ENCODE peak calls at places on chromosomes 5 and 9, in six cellular contexts. One of them, this sample, is unnamed.

GRCh38 chr5:1914471-1914870 is 31.7 kb upstream of the IRX4 start:
- DNase-seq in activated naive CD4-positive, alpha-beta T cell treated with Interleukin-2 at 50 U/mL for 16 hours: no peak
- DNase-seq in HT1080: no peak
- DNase-seq in HCT116: no peak
- DNase-seq in tibial nerve: no peak
- DNase-seq in mesendoderm: no peak
- DNase-seq in this sample: no peak

GRCh38 chr9:131622536-131622935 is 77.2 kb downstream of the PRRT1B start:
- DNase-seq in HT1080: no peak
- DNase-seq in HCT116: no peak
- DNase-seq in mesendoderm: no peak
- DNase-seq in activated naive CD4-positive, alpha-beta T cell treated with Interleukin-2 at 50 U/mL for 16 hours: no peak
- DNase-seq in tibial nerve: no peak
- DNase-seq in this sample: no peak

GRCh38 chr9:95605087-95605486 is 88.3 kb upstream of the PTCH1 start:
- DNase-seq in tibial nerve: no peak
- DNase-seq in mesendoderm: peak
- DNase-seq in activated naive CD4-positive, alpha-beta T cell treated with Interleukin-2 at 50 U/mL for 16 hours: no peak
- DNase-seq in HCT116: no peak
- DNase-seq in HT1080: no peak
- DNase-seq in this sample: no peak

GRCh38 chr5:1744393-1745189 is 55.0 kb downstream of the MRPL36 start:
- DNase-seq in HCT116: no peak
- DNase-seq in mesendoderm: no peak
- DNase-seq in HT1080: no peak
- DNase-seq in tibial nerve: no peak
- DNase-seq in activated naive CD4-positive, alpha-beta T cell treated with Interleukin-2 at 50 U/mL for 16 hours: no peak
- DNase-seq in this sample: no peak

GRCh38 chr9:36100532-36100931 is 36.0 kb upstream of the GLIPR2 start:
- DNase-seq in tibial nerve: no peak
- DNase-seq in HCT116: no peak
- DNase-seq in activated naive CD4-positive, alpha-beta T cell treated with Interleukin-2 at 50 U/mL for 16 hours: no peak
- DNase-seq in HT1080: no peak
- DNase-seq in mesendoderm: peak
- DNase-seq in this sample: no peak

GRCh38 chr9:72476100-72476499 is 45.3 kb upstream of the TMC1 start:
- DNase-seq in mesendoderm: no peak
- DNase-seq in HT1080: no peak
- DNase-seq in activated naive CD4-positive, alpha-beta T cell treated with Interleukin-2 at 50 U/mL for 16 hours: no peak
- DNase-seq in tibial nerve: no peak
- DNase-seq in HCT116: no peak
- DNase-seq in this sample: no peak

GRCh38 chr5:12805165-12805698 is 901.0 kb upstream of the CTNND2 start:
- DNase-seq in tibial nerve: no peak
- DNase-seq in activated naive CD4-positive, alpha-beta T cell treated with Interleukin-2 at 50 U/mL for 16 hours: no peak
- DNase-seq in HT1080: no peak
- DNase-seq in mesendoderm: no peak
- DNase-seq in HCT116: no peak
- DNase-seq in this sample: peak

GRCh38 chr5:82335807-82336206 is 57.7 kb upstream of the RPS23 start:
- DNase-seq in activated naive CD4-positive, alpha-beta T cell treated with Interleukin-2 at 50 U/mL for 16 hours: no peak
- DNase-seq in HCT116: no peak
- DNase-seq in HT1080: peak
- DNase-seq in mesendoderm: no peak
- DNase-seq in tibial nerve: no peak
- DNase-seq in this sample: no peak

GRCh38 chr9:22452415-22453010 is 5.9 kb downstream of the DMRTA1 start:
- DNase-seq in mesendoderm: peak
- DNase-seq in HCT116: peak
- DNase-seq in HT1080: peak
- DNase-seq in activated naive CD4-positive, alpha-beta T cell treated with Interleukin-2 at 50 U/mL for 16 hours: peak
- DNase-seq in tibial nerve: peak
- DNase-seq in this sample: no peak